ENCODE peak calls at places on chromosomes 7 and 10, in six cellular contexts. N is spleen; X is IMR-90; K is CD8-positive, alpha-beta T cell; O is stomach; R is left ventricle myocardium inferior. L is an unnamed sample.

GRCh38 chr7:39085590-39086049 is 107.9 kb downstream of the POU6F2 start:
- DNase-seq in X (no peak), N (no peak), R (no peak), O (no peak), K (no peak), L (no peak)

GRCh38 chr10:12396093-12396492 is 46.7 kb downstream of the CAMK1D start:
- DNase-seq in O (no peak), R (no peak), N (no peak), X (no peak), K (no peak), L (no peak)

GRCh38 chr7:45711161-45711490 is 137.0 kb downstream of the ADCY1 start:
- DNase-seq in X (no peak), R (no peak), O (no peak), N (peak; percentile 45), K (no peak), L (no peak)

GRCh38 chr10:106815427-106816043 is 349.0 kb downstream of the SORCS1 start:
- DNase-seq in K (no peak), O (no peak), R (no peak), X (no peak), N (no peak), L (no peak)

GRCh38 chr7:47405921-47406765 is 175.8 kb downstream of the TNS3 start:
- DNase-seq in O (peak; percentile 93), X (peak; percentile 41), N (no peak), R (peak; percentile 79), K (no peak), L (peak; percentile 84)

GRCh38 chr7:142557971-142558582 is 191.2 kb upstream of the PRSS1 start:
- DNase-seq in N (no peak), O (no peak), K (peak; percentile 56), R (no peak), X (peak; percentile 72), L (peak; percentile 25)

GRCh38 chr10:49633327-49634045 is 19.6 kb downstream of the CHAT start:
- DNase-seq in O (no peak), K (no peak), N (peak; percentile 54), R (no peak), X (no peak), L (no peak)

GRCh38 chr7:30682131-30683083 is at the start of gene CRHR2:
- DNase-seq in N (no peak), R (peak; percentile 26), X (no peak), K (peak; percentile 49), O (no peak), L (peak; percentile 26)

GRCh38 chr10:122258136-122259074 is 12.7 kb upstream of the BTBD16 start:
- DNase-seq in X (peak; percentile 69), O (no peak), K (no peak), N (peak; percentile 62), R (no peak), L (no peak)

GRCh38 chr7:131390275-131390674 is 62.6 kb downstream of the MKLN1 start:
- DNase-seq in N (no peak), K (no peak), X (no peak), O (no peak), R (no peak), L (no peak)

GRCh38 chr10:62454696-62455451 is 80.7 kb downstream of the ZNF365 start:
- DNase-seq in N (no peak), X (peak; percentile 56), R (peak; percentile 34), K (no peak), O (no peak), L (peak; percentile 43)

GRCh38 chr7:40827217-40828085 is 692.6 kb downstream of the SUGCT start:
- DNase-seq in K (no peak), O (no peak), R (no peak), N (no peak), X (no peak), L (peak; percentile 23)

GRCh38 chr7:132575987-132576722 is at the start of gene PLXNA4:
- DNase-seq in N (no peak), O (no peak), K (no peak), X (no peak), R (no peak), L (no peak)

GRCh38 chr7:47335557-47336177 is 246.2 kb downstream of the TNS3 start:
- DNase-seq in R (peak; percentile 56), K (no peak), O (no peak), N (peak; percentile 33), X (no peak), L (no peak)

GRCh38 chr10:90451283-90451682 is 406.6 kb downstream of the HTR7 start:
- DNase-seq in R (no peak), K (no peak), O (no peak), X (no peak), N (no peak), L (no peak)

GRCh38 chr10:3113343-3113720 is 46.0 kb downstream of the PFKP start:
- DNase-seq in O (no peak), K (no peak), R (no peak), N (no peak), X (no peak), L (no peak)

GRCh38 chr10:127824826-127825225 is 67.9 kb downstream of the CLRN3 start:
- DNase-seq in X (no peak), N (no peak), R (no peak), K (no peak), O (no peak), L (no peak)

GRCh38 chr10:100998183-100998990 is 1.2 kb upstream of the LZTS2 start:
- DNase-seq in X (peak; percentile 81), N (peak; percentile 92), R (peak; percentile 84), K (peak; percentile 73), O (peak; percentile 84), L (peak; percentile 88)
- H3K4me3 ChIP-seq in X (peak overlapping the region; percentile 78), N (peak overlapping the region; percentile 81), R (peak overlapping the region; percentile 96), K (peak overlapping the region; percentile 81), O (peak overlapping the region; percentile 68), L (peak overlapping the region; percentile 93)

GRCh38 chr7:22140597-22140996 is 194.9 kb upstream of the CDCA7L start:
- DNase-seq in N (no peak), O (no peak), K (no peak), X (no peak), R (no peak), L (no peak)

GRCh38 chr7:22138886-22139285 is 193.2 kb upstream of the CDCA7L start:
- DNase-seq in K (no peak), O (no peak), X (no peak), R (no peak), N (no peak), L (no peak)

GRCh38 chr7:22137026-22137425 is 191.3 kb upstream of the CDCA7L start:
- DNase-seq in X (peak; percentile 22), R (no peak), K (no peak), N (no peak), O (no peak), L (no peak)

GRCh38 chr7:22138106-22138505 is 192.4 kb upstream of the CDCA7L start:
- DNase-seq in O (no peak), K (no peak), R (no peak), N (no peak), X (no peak), L (no peak)

GRCh38 chr7:22137466-22137865 is 191.8 kb upstream of the CDCA7L start:
- DNase-seq in R (no peak), K (no peak), O (no peak), X (peak; percentile 38), N (no peak), L (no peak)
- H3K27ac ChIP-seq in R (no peak overlapping the region), K (no peak overlapping the region), O (no peak overlapping the region), X (no peak overlapping the region), N (no peak overlapping the region), L (no peak overlapping the region)

GRCh38 chr10:86673216-86673826 is 5.0 kb downstream of the LDB3 start:
- DNase-seq in O (no peak), N (no peak), K (no peak), X (no peak), R (no peak), L (no peak)
- H3K4me3 ChIP-seq in O (no peak overlapping the region), N (no peak overlapping the region), K (no peak overlapping the region), X (no peak overlapping the region), R (peak overlapping the region; percentile 77), L (peak overlapping the region; percentile 69)

DNA sequence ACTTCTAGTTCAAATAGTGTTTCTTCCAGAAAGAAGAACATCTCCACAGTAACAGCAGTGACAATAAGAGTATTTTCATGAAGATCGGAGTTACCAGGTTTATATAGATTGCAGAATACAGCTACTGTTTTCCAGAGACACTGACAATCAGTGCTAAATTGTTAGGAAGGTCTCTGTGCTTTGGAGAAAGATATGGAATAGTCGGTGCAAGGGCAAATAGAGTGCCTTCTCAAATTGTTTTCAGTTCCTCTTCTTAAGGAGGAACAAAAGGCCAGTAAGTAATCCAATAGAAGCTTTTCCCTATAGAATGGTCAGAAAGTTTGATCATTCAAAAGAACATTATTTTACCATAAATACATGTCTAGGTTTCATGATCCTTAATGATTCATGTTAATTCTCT is 2.6 kb upstream of the KIAA1217 start:
- DNase-seq in O (no peak), K (no peak), N (no peak), X (no peak), R (no peak), L (no peak)
- H3K27ac ChIP-seq in O (no peak overlapping the region), K (no peak overlapping the region), N (no peak overlapping the region), X (no peak overlapping the region), R (peak overlapping the region; percentile 94), L (peak overlapping the region; percentile 93)

L was measured in psoas muscle.